ENCODE peak calls at places on chromosomes 1 and 21, in five cellular contexts. C is G401; H is iPS-NIHi11; N is CD4-positive, alpha-beta T cell; O is neural crest cell. E is an unnamed sample.

GRCh38 chr1:159991513-159991912 is 37.5 kb upstream of the SLAMF9 start:
- DNase-seq in O (no peak), C (no peak), H (no peak), N (no peak), E (no peak)

GRCh38 chr1:95625224-95625623 is 391.2 kb downstream of the RWDD3 start:
- DNase-seq in O (no peak), H (no peak), N (no peak), C (no peak), E (no peak)

GRCh38 chr1:200909757-200910239 is 15.1 kb downstream of the INAVA start:
- DNase-seq in H (no peak), N (no peak), C (no peak), O (no peak), E (no peak)

GRCh38 chr21:41437754-41438153 is 11.7 kb downstream of the MX1 start:
- DNase-seq in H (no peak), C (no peak), N (no peak), O (no peak), E (no peak)

GRCh38 chr1:156901966-156902922 is 8.7 kb downstream of the PEAR1 start:
- DNase-seq in H (no peak), O (no peak), C (no peak), N (no peak), E (no peak)

GRCh38 chr1:230797376-230798186 is 50.4 kb downstream of the CAPN9 start:
- DNase-seq in O (peak), H (peak), N (no peak), C (peak), E (peak)

GRCh38 chr1:157105988-157106812 is 6.6 kb upstream of the ETV3L start:
- DNase-seq in N (no peak), H (no peak), C (no peak), O (no peak), E (no peak)

GRCh38 chr1:1206376-1207253 is at the start of gene TNFRSF18:
- DNase-seq in N (no peak), C (no peak), O (no peak), H (peak), E (no peak)

GRCh38 chr21:46375560-46376230 is 51.7 kb downstream of the PCNT start:
- DNase-seq in H (no peak), O (no peak), N (no peak), C (no peak), E (no peak)

GRCh38 chr1:21308847-21309652 is 18.8 kb upstream of the ECE1 start:
- DNase-seq in N (no peak), C (peak), H (no peak), O (no peak), E (peak)

GRCh38 chr1:107648071-107648470 is 316.9 kb downstream of the VAV3 start:
- DNase-seq in O (no peak), H (no peak), C (no peak), N (no peak), E (no peak)

GRCh38 chr1:77872645-77873044 is 15.8 kb upstream of the NEXN start:
- DNase-seq in C (no peak), O (no peak), H (no peak), N (no peak), E (no peak)

GRCh38 chr1:5758859-5759578 is 233.2 kb downstream of the NPHP4 start:
- DNase-seq in N (no peak), O (no peak), C (no peak), H (no peak), E (no peak)

GRCh38 chr1:181257117-181257516 is 168.6 kb downstream of the IER5 start:
- DNase-seq in O (no peak), C (no peak), H (no peak), N (no peak), E (no peak)

GRCh38 chr1:55916480-55916879 is 662.9 kb downstream of the PLPP3 start:
- DNase-seq in H (no peak), N (no peak), C (no peak), O (no peak), E (no peak)

GRCh38 chr1:166133857-166134256 is 32.9 kb downstream of the FAM78B start:
- DNase-seq in C (no peak), O (no peak), H (no peak), N (no peak), E (no peak)

GRCh38 chr1:246012271-246012854 is 494.7 kb downstream of the SMYD3 start:
- DNase-seq in C (peak), N (no peak), O (peak), H (peak), E (no peak)

GRCh38 chr1:30678209-30678608 is 45.2 kb downstream of the MATN1 start:
- DNase-seq in N (no peak), H (no peak), C (no peak), O (no peak), E (no peak)

GRCh38 chr1:233005703-233006102 is 55.3 kb downstream of the NTPCR start:
- DNase-seq in C (no peak), O (no peak), N (no peak), H (no peak), E (no peak)

GRCh38 chr1:167453156-167453555 is 65.2 kb downstream of the CD247 start:
- DNase-seq in H (no peak), N (no peak), O (no peak), C (no peak), E (no peak)

GRCh38 chr1:185676969-185677368 is 57.2 kb upstream of the HMCN1 start:
- DNase-seq in C (no peak), O (no peak), N (no peak), H (no peak), E (no peak)

GRCh38 chr1:3344395-3344794 is 110.1 kb upstream of the ARHGEF16 start:
- DNase-seq in O (no peak), N (no peak), C (no peak), H (no peak), E (no peak)

GRCh38 chr21:17679002-17679600 is 66.4 kb upstream of the BTG3 start:
- DNase-seq in C (peak), O (no peak), N (no peak), H (peak), E (no peak)

GRCh38 chr1:32816676-32817158 is 441 bp downstream of the YARS1 start:
- DNase-seq in H (peak), C (no peak), O (peak), N (no peak), E (no peak)

GRCh38 chr1:74199504-74199903 is 1.5 kb downstream of the FPGT start:
- DNase-seq in H (no peak), C (no peak), N (no peak), O (no peak), E (no peak)

GRCh38 chr1:43425045-43425444 is 28.7 kb downstream of the HYI start:
- DNase-seq in N (no peak), C (no peak), O (no peak), H (no peak), E (no peak)